ENCODE peak calls at places on chromosomes 13 and 19, in seven cellular contexts. D is colonic mucosa, K is uterus, Y is astrocyte of the spinal cord, V is right lobe of liver, O is kidney, F is foreskin fibroblast. L is an unnamed sample.

GRCh38 chr13:32261567-32261966 is 53.6 kb downstream of the ZAR1L start:
- DNase-seq in K (peak; percentile 96), D (peak; percentile 58), V (peak; percentile 56), O (peak; percentile 63), Y (peak; percentile 86), F (peak; percentile 81), L (peak; percentile 97)

GRCh38 chr19:1882089-1882785 is 3.1 kb downstream of the ABHD17A start:
- DNase-seq in D (no peak), F (no peak), K (no peak), V (peak; percentile 34), O (no peak), Y (no peak), L (no peak)

GRCh38 chr19:30305346-30306060 is 66.7 kb upstream of the ZNF536 start:
- DNase-seq in Y (no peak), K (no peak), V (no peak), D (no peak), O (no peak), F (no peak), L (no peak)

GRCh38 chr13:26710166-26710565 is 50.4 kb downstream of the GPR12 start:
- DNase-seq in F (no peak), V (no peak), Y (no peak), K (no peak), O (no peak), D (no peak), L (no peak)

GRCh38 chr13:95480131-95480545 is 72.4 kb upstream of the CLDN10 start:
- DNase-seq in V (peak; percentile 29), O (no peak), F (no peak), Y (no peak), K (no peak), D (no peak), L (no peak)

GRCh38 chr13:65468628-65469027 is 1761.5 kb downstream of the PCDH9 start:
- DNase-seq in O (no peak), F (no peak), V (no peak), K (no peak), Y (peak; percentile 13), D (no peak), L (peak; percentile 27)

GRCh38 chr19:12899891-12900518 is 9.0 kb downstream of the GCDH start:
- DNase-seq in K (no peak), Y (no peak), D (no peak), V (no peak), F (no peak), O (no peak), L (no peak)

GRCh38 chr13:112782433-112783010 is 92.7 kb downstream of the ATP11A start:
- DNase-seq in V (no peak), F (no peak), O (no peak), Y (peak; percentile 20), D (no peak), K (no peak), L (no peak)

GRCh38 chr13:27791901-27792392 is 336 bp upstream of the GSX1 start:
- DNase-seq in D (no peak), K (no peak), O (no peak), Y (no peak), V (no peak), F (no peak), L (no peak)

GRCh38 chr13:112325941-112326645 is 50.1 kb upstream of the SPACA7 start:
- DNase-seq in V (no peak), Y (no peak), O (peak; percentile 51), F (peak; percentile 6), D (no peak), K (no peak), L (no peak)

GRCh38 chr19:16062789-16063188 is 13.5 kb upstream of the TPM4 start:
- DNase-seq in F (no peak), O (no peak), Y (no peak), D (peak; percentile 72), K (no peak), V (no peak), L (no peak)

GRCh38 chr13:113022391-113023216 is 53.6 kb downstream of the MCF2L start:
- DNase-seq in V (no peak), O (no peak), Y (no peak), K (no peak), D (no peak), F (no peak), L (no peak)

GRCh38 chr19:16497042-16497441 is 848 bp downstream of the C19orf44 start:
- DNase-seq in Y (no peak), O (no peak), V (no peak), K (no peak), F (no peak), D (no peak), L (peak; percentile 8)

GRCh38 chr13:67935655-67936054 is 705.5 kb upstream of the PCDH9 start:
- DNase-seq in Y (no peak), D (no peak), O (no peak), V (no peak), F (no peak), K (no peak), L (no peak)

GRCh38 chr13:49082653-49083536 is 107.2 kb downstream of the FNDC3A start:
- DNase-seq in D (no peak), Y (peak; percentile 45), O (no peak), V (no peak), K (no peak), F (peak; percentile 85), L (peak; percentile 92)

GRCh38 chr13:51714663-51715168 is 89.2 kb downstream of the DHRS12 start:
- DNase-seq in O (no peak), K (no peak), Y (peak; percentile 64), F (peak; percentile 70), V (no peak), D (no peak), L (peak; percentile 85)

GRCh38 chr13:21777813-21778212 is 106.9 kb downstream of the FGF9 start:
- DNase-seq in D (no peak), F (no peak), O (no peak), Y (no peak), V (no peak), K (no peak), L (no peak)

GRCh38 chr13:20146381-20146780 is 14.5 kb downstream of the GJA3 start:
- DNase-seq in Y (no peak), K (no peak), D (no peak), F (no peak), O (no peak), V (no peak), L (no peak)

GRCh38 chr13:71320452-71320851 is 546.6 kb downstream of the DACH1 start:
- DNase-seq in D (peak; percentile 20), K (no peak), Y (peak; percentile 6), F (no peak), O (no peak), V (no peak), L (peak; percentile 61)

GRCh38 chr13:21734961-21735360 is 64.1 kb downstream of the FGF9 start:
- DNase-seq in F (no peak), V (no peak), K (no peak), D (no peak), Y (no peak), O (no peak), L (no peak)

GRCh38 chr19:6626764-6627163 is 35.8 kb upstream of the CD70 start:
- DNase-seq in D (no peak), F (no peak), K (no peak), O (no peak), Y (no peak), V (no peak), L (no peak)

GRCh38 chr19:6632002-6632621 is 37.8 kb downstream of the TNFSF14 start:
- DNase-seq in Y (peak; percentile 74), D (peak; percentile 89), O (no peak), V (no peak), F (peak; percentile 42), K (peak; percentile 71), L (peak; percentile 85)
- TF ChIP-seq CTCF in Y (peak; percentile 81), D (peak; percentile 69), O (peak; percentile 72), V (peak; percentile 80), F (peak; percentile 91), K (peak; percentile 76), L (peak; percentile 88)

GRCh38 chr19:50565984-50566903 is 2.0 kb downstream of the LRRC4B start:
- DNase-seq in V (no peak), K (no peak), Y (no peak), F (no peak), O (no peak), D (no peak), L (no peak)

GRCh38 chr19:50567052-50567841 is 988 bp downstream of the LRRC4B start:
- DNase-seq in K (no peak), D (no peak), Y (no peak), V (no peak), F (no peak), O (no peak), L (no peak)

GRCh38 chr19:50569023-50569697 is 925 bp upstream of the LRRC4B start:
- DNase-seq in V (no peak), F (no peak), O (peak; percentile 32), Y (no peak), D (no peak), K (no peak), L (no peak)

GRCh38 chr19:50568321-50569022 is at the start of gene LRRC4B:
- DNase-seq in D (no peak), O (no peak), Y (no peak), F (no peak), K (peak; percentile 49), V (no peak), L (peak; percentile 7)

DNA sequence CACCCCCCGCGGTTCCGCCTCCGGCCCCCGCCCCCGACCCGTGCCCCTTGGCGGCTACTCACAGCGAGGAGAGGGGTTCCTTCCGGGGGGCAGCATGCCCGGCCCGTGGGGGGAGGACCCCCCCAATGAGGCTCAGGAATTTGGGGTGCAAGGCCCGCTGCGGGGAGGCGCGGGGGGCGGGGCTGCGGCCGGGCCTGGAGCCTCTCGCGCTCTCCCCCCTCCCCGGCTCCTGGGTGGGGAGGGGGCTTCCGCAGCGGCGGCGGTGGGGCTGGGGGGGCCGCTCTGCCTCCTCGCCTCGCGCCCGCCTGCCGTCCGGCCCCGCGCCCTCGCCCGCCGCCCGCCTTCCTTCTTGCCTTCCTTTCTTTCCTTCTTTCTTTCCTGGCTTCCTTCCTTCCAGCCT is 353 bp downstream of the LRRC4B start:
- DNase-seq in V (no peak), K (no peak), O (no peak), D (no peak), F (no peak), Y (no peak), L (no peak)
- H3K4me3 ChIP-seq in V (no peak overlapping the region), K (peak overlapping the region; percentile 40), O (no peak overlapping the region), D (no peak overlapping the region), F (no peak overlapping the region), Y (no peak overlapping the region), L (no peak overlapping the region)

GRCh38 chr13:109748677-109749076 is 37.7 kb downstream of the IRS2 start:
- DNase-seq in Y (no peak), O (no peak), F (no peak), V (no peak), D (no peak), K (no peak), L (no peak)

GRCh38 chr13:109747524-109747923 is 38.9 kb downstream of the IRS2 start:
- DNase-seq in O (no peak), V (no peak), D (no peak), K (no peak), F (no peak), Y (no peak), L (no peak)

GRCh38 chr13:109749365-109749764 is 37.0 kb downstream of the IRS2 start:
- DNase-seq in O (no peak), D (no peak), Y (no peak), K (no peak), F (no peak), V (no peak), L (no peak)

GRCh38 chr13:109751477-109751876 is 34.9 kb downstream of the IRS2 start:
- DNase-seq in F (no peak), V (no peak), O (no peak), Y (no peak), K (no peak), D (no peak), L (no peak)

GRCh38 chr13:109750376-109750775 is 36.0 kb downstream of the IRS2 start:
- DNase-seq in K (no peak), Y (no peak), O (no peak), D (no peak), V (no peak), F (no peak), L (no peak)
- TF ChIP-seq CTCF in K (no peak), Y (no peak), O (no peak), D (no peak), V (no peak), F (no peak), L (no peak)

GRCh38 chr13:43978688-43979087 is 99.0 kb downstream of the LACC1 start:
- DNase-seq in F (no peak), V (no peak), K (no peak), O (no peak), D (no peak), Y (no peak), L (no peak)
- H3K4me3 ChIP-seq in F (no peak overlapping the region), V (no peak overlapping the region), K (no peak overlapping the region), O (no peak overlapping the region), D (no peak overlapping the region), Y (no peak overlapping the region), L (no peak overlapping the region)

L was measured in cardiac fibroblast.